ENCODE peak calls at places on chromosomes 11 and 22, in ten cellular contexts. B is DND-41, E is left ventricle myocardium inferior, I is fibroblast of pulmonary artery, X is breast epithelium, A is AG09309, O is ovary, P is AG10803, Q is A549, R is fibroblast of lung. N is an unnamed sample.

GRCh38 chr11:35792148-35792845 is 129.7 kb downstream of the TRIM44 start:
- DNase-seq in O (no peak), E (no peak), B (no peak), A (no peak), P (no peak), X (no peak), Q (no peak), I (peak), R (peak), N (no peak)

GRCh38 chr22:33922268-33922667 is 2.0 kb upstream of the LARGE1 start:
- DNase-seq in P (no peak), X (peak), Q (no peak), E (peak), I (peak), O (peak), A (no peak), R (peak), B (no peak), N (no peak)

GRCh38 chr11:41245704-41246398 is 213.6 kb downstream of the LRRC4C start:
- DNase-seq in R (no peak), I (no peak), O (no peak), P (no peak), A (no peak), E (no peak), B (no peak), Q (no peak), X (no peak), N (no peak)

GRCh38 chr22:39462443-39463147 is 5.8 kb downstream of the MGAT3 start:
- DNase-seq in B (no peak), X (no peak), I (no peak), A (no peak), P (no peak), O (no peak), Q (no peak), R (no peak), E (peak), N (no peak)

GRCh38 chr22:24693359-24693758 is 81.2 kb downstream of the PIWIL3 start:
- DNase-seq in Q (no peak), B (no peak), E (no peak), X (no peak), R (peak), A (no peak), P (no peak), I (no peak), O (no peak), N (no peak)

GRCh38 chr11:34192481-34193401 is 87.3 kb downstream of the NAT10 start:
- DNase-seq in A (peak), B (no peak), X (peak), Q (peak), O (peak), E (peak), I (peak), P (peak), R (peak), N (peak)

GRCh38 chr11:116478205-116478604 is 294.6 kb downstream of the BUD13 start:
- DNase-seq in E (no peak), A (no peak), X (no peak), I (no peak), B (no peak), R (no peak), Q (no peak), O (no peak), P (no peak), N (no peak)

GRCh38 chr22:34096770-34097169 is 176.5 kb upstream of the LARGE1 start:
- DNase-seq in P (no peak), E (no peak), Q (no peak), X (no peak), R (no peak), A (no peak), B (no peak), I (no peak), O (no peak), N (no peak)

DNA sequence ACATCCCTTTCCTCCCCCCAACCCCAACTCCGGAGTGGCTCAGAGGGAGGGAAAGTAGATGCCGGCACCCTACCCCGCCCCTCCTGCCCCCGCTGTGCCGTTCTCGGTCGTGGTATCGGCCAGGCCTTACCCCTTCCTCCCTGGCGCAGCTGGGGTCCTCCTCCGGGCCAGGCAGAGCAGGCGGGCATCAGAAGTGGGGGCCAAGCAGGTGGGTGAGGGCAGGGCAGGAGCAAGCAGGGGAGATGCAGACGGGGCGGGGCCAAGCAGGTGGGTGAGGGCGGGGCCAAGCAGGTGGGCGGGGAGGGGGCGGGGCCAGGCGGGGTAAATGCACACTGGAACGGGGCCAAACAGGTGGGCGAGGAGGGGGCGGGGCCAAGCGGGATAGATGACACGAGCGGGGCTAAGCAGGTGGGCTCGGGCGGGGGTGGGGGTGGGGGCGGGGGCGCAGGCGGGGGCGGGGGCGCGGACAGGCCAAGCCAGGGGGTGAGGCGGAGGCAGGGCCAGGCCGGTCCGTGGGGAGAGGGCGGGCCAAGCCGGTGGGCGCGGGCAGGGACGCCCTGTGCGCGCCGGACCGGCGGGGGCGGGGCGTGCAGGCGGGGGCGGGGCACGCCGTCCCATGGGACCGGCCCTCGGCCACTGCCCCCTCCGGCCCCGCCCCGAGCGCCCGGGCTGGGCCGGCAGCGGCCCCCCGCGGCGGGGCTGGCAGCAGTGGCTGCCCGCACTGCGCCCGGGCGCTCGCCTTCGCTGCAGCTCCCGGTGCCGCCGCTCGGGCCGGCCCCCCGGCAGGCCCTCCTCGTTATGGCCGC is at the start of the genes KCNQ1 and TRPM5:
- DNase-seq in P (no peak), I (no peak), R (no peak), E (peak), A (no peak), O (no peak), Q (peak), B (no peak), X (no peak), N (no peak)
- H3K4me3 ChIP-seq in P (no peak), I (no peak), R (no peak), E (peak), A (no peak), O (peak), Q (peak), B (no peak), X (peak), N (no peak)

DNA sequence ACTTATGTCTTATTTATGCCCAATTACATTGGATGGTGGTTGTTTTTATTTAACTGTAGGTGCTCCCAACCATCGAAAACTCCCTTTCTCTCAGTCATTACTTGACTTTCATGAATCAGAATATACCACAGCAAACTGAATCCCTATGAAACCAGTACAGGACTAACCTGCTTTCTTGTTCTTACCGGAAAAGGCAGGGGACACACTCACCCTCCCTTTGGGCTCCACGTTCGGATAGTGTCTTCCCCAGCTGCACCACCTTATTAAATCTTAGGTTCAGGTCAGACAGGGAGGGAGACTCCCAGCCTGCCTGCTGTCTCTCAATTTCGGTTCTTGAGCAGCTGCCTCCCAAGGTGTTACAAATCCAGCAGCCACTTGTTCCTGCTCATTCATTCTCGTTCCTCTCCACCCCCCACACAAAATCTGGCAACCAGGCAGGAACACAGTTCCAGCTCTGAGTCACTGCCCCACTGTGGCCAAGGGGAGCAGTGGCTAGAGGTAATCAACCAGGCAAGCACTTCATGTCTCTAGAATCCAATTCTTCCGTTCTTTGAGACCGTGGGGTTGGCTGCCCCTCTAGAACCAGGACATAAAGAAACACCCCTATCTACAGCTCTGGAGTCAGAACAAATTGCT is 133.0 kb downstream of the PLEKHA7 start:
- DNase-seq in A (no peak), E (peak), I (peak), B (no peak), P (peak), O (peak), X (peak), R (peak), Q (no peak), N (no peak)
- TF ChIP-seq CTCF in A (peak), E (peak), I (peak), B (no peak), P (peak), O (peak), X (peak), R (peak), Q (no peak), N (peak)

DNA sequence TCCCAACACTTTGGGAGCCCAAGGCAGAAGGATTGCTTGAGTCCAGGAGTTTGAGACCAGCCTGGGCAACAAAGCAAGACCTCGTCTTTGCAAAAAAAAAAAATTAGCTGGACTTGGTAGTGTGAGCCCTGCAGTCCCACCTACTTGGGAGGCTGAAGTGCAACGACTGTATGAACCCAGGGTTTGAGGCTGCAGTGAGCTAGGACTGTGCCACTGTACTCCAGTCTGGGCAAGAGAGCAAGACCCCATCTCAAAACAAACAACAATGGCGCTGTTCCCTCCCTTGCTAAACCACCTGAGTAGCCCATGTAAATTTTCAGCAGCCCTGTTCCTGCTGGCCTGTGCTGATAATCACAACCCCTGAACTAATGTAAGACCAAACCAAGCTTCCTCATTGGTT is 3.1 kb downstream of the LAMTOR1 start:
- DNase-seq in X (no peak), P (no peak), E (no peak), O (no peak), I (no peak), Q (no peak), A (no peak), B (no peak), R (no peak), N (no peak)
- H3K4me3 ChIP-seq in X (no peak), P (no peak), E (no peak), O (no peak), I (no peak), Q (no peak), A (no peak), B (no peak), R (no peak), N (no peak)

GRCh38 chr11:134389464-134390180 is 22.4 kb downstream of the B3GAT1 start:
- DNase-seq in R (no peak), I (no peak), Q (no peak), O (no peak), P (no peak), X (no peak), B (no peak), E (no peak), A (no peak), N (no peak)

GRCh38 chr11:134390706-134391105 is 21.3 kb downstream of the B3GAT1 start:
- DNase-seq in E (no peak), R (no peak), X (no peak), I (no peak), B (peak), Q (no peak), O (no peak), P (no peak), A (no peak), N (no peak)

GRCh38 chr11:134392953-134393615 is 19.0 kb downstream of the B3GAT1 start:
- DNase-seq in A (no peak), O (no peak), E (no peak), I (no peak), X (no peak), B (no peak), Q (no peak), R (no peak), P (no peak), N (no peak)

GRCh38 chr11:134391656-134392055 is 20.4 kb downstream of the B3GAT1 start:
- DNase-seq in P (no peak), X (no peak), B (no peak), A (no peak), O (no peak), E (no peak), I (no peak), R (no peak), Q (no peak), N (no peak)

GRCh38 chr11:134391170-134391569 is 20.9 kb downstream of the B3GAT1 start:
- DNase-seq in P (no peak), Q (no peak), B (no peak), I (no peak), O (no peak), E (no peak), R (no peak), A (no peak), X (no peak), N (no peak)
- TF ChIP-seq CTCF in P (no peak), Q (no peak), B (no peak), I (no peak), O (no peak), E (no peak), R (no peak), A (no peak), X (no peak), N (no peak)

GRCh38 chr11:134021326-134021725 is 47.5 kb upstream of the JAM3 start:
- DNase-seq in Q (no peak), I (no peak), R (no peak), E (no peak), P (no peak), X (no peak), B (no peak), O (no peak), A (no peak), N (no peak)

GRCh38 chr11:134025086-134025437 is 43.8 kb upstream of the JAM3 start:
- DNase-seq in R (no peak), A (no peak), Q (no peak), B (no peak), P (no peak), X (no peak), I (no peak), E (peak), O (no peak), N (no peak)

GRCh38 chr11:134020598-134020997 is 48.3 kb upstream of the JAM3 start:
- DNase-seq in Q (no peak), E (no peak), A (no peak), R (no peak), I (no peak), B (no peak), X (no peak), P (no peak), O (no peak), N (no peak)

GRCh38 chr11:134024420-134025085 is 44.3 kb upstream of the JAM3 start:
- DNase-seq in X (no peak), Q (no peak), A (no peak), B (no peak), I (no peak), O (no peak), R (no peak), E (no peak), P (no peak), N (no peak)

DNA sequence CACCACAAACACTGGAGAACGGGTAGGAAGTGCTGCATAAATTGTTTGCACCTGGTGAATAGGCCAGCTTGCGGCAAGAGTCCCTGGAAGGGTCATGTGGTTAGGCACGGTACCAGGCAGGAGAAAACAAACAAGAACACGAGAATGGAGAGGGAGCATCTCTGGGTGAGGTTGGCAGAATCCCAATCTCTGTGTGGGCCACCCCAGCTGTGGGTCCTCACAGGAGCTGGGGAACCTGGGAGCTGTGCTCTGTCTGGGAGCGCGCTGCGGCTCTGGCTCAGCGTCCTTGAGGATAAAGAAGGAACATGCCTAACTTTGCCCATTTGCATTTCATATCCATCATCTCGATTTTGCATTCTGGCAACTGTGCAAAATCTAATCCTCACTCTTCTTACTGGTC is 46.1 kb upstream of the JAM3 start:
- DNase-seq in P (no peak), A (no peak), B (no peak), Q (no peak), O (no peak), X (no peak), E (no peak), I (no peak), R (no peak), N (no peak)
- H3K4me3 ChIP-seq in P (no peak), A (no peak), B (no peak), Q (no peak), O (no peak), X (no peak), E (no peak), I (no peak), R (no peak), N (no peak)

GRCh38 chr11:37657645-37658044 is 1059.6 kb upstream of the RAG2 start:
- DNase-seq in R (peak), X (no peak), Q (no peak), O (no peak), P (no peak), E (no peak), I (peak), A (no peak), B (no peak), N (no peak)
- TF ChIP-seq CTCF in R (peak), X (no peak), Q (no peak), O (no peak), P (peak), E (no peak), I (peak), A (peak), B (peak), N (peak)

DNA sequence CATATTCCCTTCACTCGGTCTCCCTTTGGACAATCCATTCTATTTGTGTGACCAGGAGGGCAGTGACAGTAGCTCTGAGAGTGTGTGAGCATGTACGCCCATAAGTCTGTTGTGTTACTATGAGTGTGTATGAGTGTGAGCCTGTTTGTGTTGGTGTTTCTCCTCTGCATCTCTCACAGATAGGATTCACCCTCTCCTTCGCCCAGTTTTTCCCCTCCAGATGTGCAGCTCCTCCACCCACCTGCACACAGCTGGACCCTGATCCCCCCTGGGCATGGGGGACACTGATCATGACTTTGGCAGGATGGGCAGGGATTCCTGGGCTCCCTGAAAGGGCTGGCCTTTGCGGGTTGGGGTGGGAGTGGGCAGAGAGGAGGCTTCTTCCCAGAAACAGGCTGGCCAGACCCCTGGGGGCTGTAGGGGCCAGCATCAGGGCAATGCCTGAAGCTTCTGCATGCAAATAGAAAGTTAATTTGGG is 14.5 kb downstream of the PHLDB1 start:
- DNase-seq in E (no peak), X (no peak), Q (no peak), P (no peak), B (no peak), R (no peak), A (no peak), O (no peak), I (no peak), N (no peak)
- H3K4me3 ChIP-seq in E (peak), X (peak), Q (no peak), P (peak), B (peak), R (peak), A (peak), O (peak), I (peak), N (peak)

N was measured in fibroblast of villous mesenchyme.